ENCODE peak calls at places on chromosomes 13 and 19, in four cellular contexts. F is psoas muscle, X is breast epithelium, H is fibroblast of lung. A is an unnamed sample.

GRCh38 chr19:37251308-37252229 is 33.6 kb downstream of the ZNF383 start:
- DNase-seq in F (peak; percentile 80), H (peak; percentile 100), X (peak; percentile 89), A (peak; percentile 89)

GRCh38 chr19:7787141-7787540 is 24.1 kb downstream of the CLEC4M start:
- DNase-seq in F (no peak), H (no peak), X (no peak), A (no peak)

GRCh38 chr19:54329476-54330165 is 9.3 kb downstream of the LILRA4 start:
- DNase-seq in H (no peak), F (no peak), X (no peak), A (no peak)

GRCh38 chr19:42121036-42121621 is 11.1 kb downstream of the POU2F2 start:
- DNase-seq in F (peak; percentile 39), X (no peak), H (no peak), A (no peak)

GRCh38 chr13:112101360-112101930 is 34.5 kb downstream of the SOX1 start:
- DNase-seq in F (no peak), X (no peak), H (no peak), A (no peak)

GRCh38 chr13:96632536-96633320 is 361.5 kb downstream of the OXGR1 start:
- DNase-seq in F (no peak), X (no peak), H (no peak), A (no peak)

GRCh38 chr13:62846302-62846701 is 1430.7 kb upstream of the PCDH20 start:
- DNase-seq in X (no peak), F (no peak), H (peak; percentile 6), A (no peak)

GRCh38 chr13:34361528-34361927 is 543.6 kb downstream of the RFC3 start:
- DNase-seq in F (no peak), X (no peak), H (peak; percentile 13), A (no peak)

GRCh38 chr19:49614096-49614857 is 23.3 kb downstream of the PRR12 start:
- DNase-seq in H (peak; percentile 88), F (no peak), X (no peak), A (no peak)

GRCh38 chr13:108302279-108302678 is 32.8 kb downstream of the TNFSF13B start:
- DNase-seq in F (no peak), H (peak; percentile 41), X (no peak), A (no peak)

GRCh38 chr13:94431987-94432386 is 47.5 kb downstream of the DCT start:
- DNase-seq in H (no peak), X (no peak), F (no peak), A (no peak)

GRCh38 chr13:84570831-84571230 is 688.6 kb upstream of the SLITRK1 start:
- DNase-seq in X (no peak), H (peak; percentile 36), F (no peak), A (no peak)

GRCh38 chr19:5178841-5179625 is 161.6 kb downstream of the PTPRS start:
- DNase-seq in F (no peak), H (no peak), X (no peak), A (no peak)

DNA sequence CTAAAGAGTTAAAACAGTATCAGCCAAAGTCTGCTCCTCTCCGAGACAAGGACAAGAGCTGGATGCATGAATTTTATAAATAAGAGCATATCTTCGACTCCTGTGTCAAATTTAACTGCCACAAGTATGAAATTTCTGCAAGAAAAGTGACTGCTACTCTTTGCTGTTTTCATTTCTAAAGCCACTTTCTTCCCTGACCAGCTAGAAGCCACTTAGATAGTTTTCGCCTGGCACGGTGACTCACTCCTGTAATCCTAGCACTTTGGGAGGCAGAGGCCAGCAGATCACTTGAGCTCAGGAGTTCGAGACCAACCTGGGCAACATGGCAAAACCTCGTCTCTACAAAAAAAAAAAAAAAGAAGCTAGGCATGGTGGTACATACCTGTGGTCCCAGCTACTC is 61.3 kb downstream of the ENOX1 start:
- DNase-seq in H (no peak), F (no peak), X (no peak), A (no peak)
- H3K4me3 ChIP-seq in H (no peak overlapping the region), F (no peak overlapping the region), X (no peak overlapping the region), A (no peak overlapping the region)

GRCh38 chr13:109776575-109776974 is 9.8 kb downstream of the IRS2 start:
- DNase-seq in X (no peak), F (no peak), H (peak; percentile 50), A (no peak)

GRCh38 chr13:109771926-109772325 is 14.5 kb downstream of the IRS2 start:
- DNase-seq in F (no peak), H (no peak), X (no peak), A (no peak)

GRCh38 chr13:109773786-109774185 is 12.6 kb downstream of the IRS2 start:
- DNase-seq in X (no peak), F (no peak), H (no peak), A (no peak)

GRCh38 chr13:109770436-109770835 is 15.9 kb downstream of the IRS2 start:
- DNase-seq in H (no peak), F (no peak), X (no peak), A (no peak)

GRCh38 chr13:109773276-109773675 is 13.1 kb downstream of the IRS2 start:
- DNase-seq in H (peak; percentile 51), F (no peak), X (no peak), A (no peak)
- H3K4me3 ChIP-seq in H (no peak overlapping the region), F (no peak overlapping the region), X (no peak overlapping the region), A (no peak overlapping the region)

DNA sequence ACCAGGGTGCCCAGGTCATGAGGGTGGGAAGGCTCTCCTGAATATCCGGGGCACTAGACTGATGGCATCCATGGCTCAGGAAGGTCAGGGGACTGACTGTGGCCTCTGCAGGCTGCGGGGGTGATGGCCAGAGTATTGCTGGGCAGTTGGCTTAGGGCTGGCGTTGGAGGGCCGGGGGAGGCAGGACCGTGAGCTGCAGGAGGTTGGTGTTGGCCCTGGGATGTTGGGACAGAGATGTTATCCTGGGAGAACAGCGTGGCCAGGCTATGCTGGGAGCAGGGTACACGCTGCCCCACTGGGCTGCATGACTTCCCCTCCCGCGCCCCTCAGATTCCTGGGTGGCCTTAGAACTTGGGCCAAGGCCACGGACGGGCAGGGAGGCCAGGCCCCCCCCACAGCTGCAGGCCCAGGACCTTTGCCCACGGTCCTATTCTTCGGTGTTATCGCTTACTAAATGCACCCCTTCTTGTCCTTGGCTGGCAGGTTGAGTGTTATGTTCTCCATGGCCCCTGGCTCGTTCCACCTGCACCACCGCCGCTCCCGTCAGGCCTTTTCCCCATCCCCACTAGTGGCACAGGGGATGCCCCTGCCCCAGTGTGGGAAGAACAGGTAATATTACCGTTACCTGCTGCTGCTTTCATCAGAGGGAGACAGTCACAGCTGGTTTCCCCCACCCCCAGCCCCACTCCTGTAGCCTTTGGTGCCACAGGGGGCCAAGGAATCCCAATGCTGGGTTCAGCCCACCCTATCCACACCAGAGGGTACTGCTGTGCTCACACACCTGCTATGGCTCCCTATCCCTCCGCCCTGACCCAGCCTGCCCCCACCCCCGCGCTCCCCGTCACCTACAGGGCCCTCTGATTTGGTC is 3.2 kb upstream of the ISYNA1 start:
- DNase-seq in F (no peak), H (no peak), X (no peak), A (no peak)
- H3K4me3 ChIP-seq in F (no peak overlapping the region), H (no peak overlapping the region), X (no peak overlapping the region), A (no peak overlapping the region)

DNA sequence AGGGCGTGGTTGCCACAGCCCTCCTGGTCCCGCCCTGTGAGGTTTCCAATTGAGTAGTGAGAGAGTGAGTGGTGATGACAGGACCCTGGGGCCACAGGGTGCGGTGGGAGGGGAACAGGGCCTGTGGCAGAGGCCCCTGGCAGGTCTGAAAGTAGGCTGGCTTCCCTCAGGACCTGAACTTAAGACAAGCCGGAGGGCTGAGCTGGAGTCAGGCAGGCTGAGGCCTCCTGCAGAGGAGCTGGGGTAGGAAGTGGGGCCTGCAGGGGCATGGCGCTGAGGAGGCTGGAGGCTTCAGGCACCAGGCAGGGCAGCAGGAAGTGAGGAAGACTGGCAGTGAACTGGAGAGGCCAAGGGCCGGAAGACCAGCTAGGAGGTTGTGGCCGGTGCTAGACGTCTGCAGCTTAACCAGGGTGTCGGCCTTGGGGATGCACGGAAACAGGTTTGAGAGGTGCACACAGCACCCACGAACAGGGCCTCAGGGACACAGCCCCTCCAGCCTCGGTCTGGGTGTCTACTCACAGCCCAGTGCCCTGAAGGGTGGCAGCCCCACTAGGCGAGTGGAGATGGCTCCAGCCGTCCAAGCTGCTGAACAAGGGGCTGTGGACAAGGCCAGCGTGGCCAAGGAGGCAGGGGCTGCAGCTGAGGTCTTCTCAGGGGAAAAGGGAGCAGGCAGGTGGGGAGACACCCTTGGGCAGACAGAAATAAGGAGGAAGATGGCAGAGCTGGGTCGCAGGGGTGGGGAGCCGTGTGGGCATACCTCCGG is 17.8 kb downstream of the POP4 start:
- DNase-seq in X (no peak), F (no peak), H (no peak), A (no peak)
- H3K4me3 ChIP-seq in X (no peak overlapping the region), F (no peak overlapping the region), H (no peak overlapping the region), A (no peak overlapping the region)

GRCh38 chr19:58546131-58546530 is 2.3 kb downstream of the TRIM28 start:
- DNase-seq in F (no peak), X (no peak), H (no peak), A (no peak)
- H3K4me3 ChIP-seq in F (peak overlapping the region; percentile 95), X (peak overlapping the region; percentile 87), H (peak overlapping the region; percentile 96), A (peak overlapping the region; percentile 80)

GRCh38 chr19:33311326-33311682 is 9.0 kb upstream of the CEBPA start:
- DNase-seq in H (no peak), X (no peak), F (peak; percentile 59), A (no peak)

GRCh38 chr19:33320636-33321035 is 18.3 kb upstream of the CEBPA start:
- DNase-seq in F (no peak), X (no peak), H (no peak), A (no peak)

GRCh38 chr19:33317522-33317921 is 15.2 kb upstream of the CEBPA start:
- DNase-seq in H (no peak), F (no peak), X (no peak), A (no peak)

GRCh38 chr19:33312065-33312464 is 9.7 kb upstream of the CEBPA start:
- DNase-seq in X (no peak), F (no peak), H (no peak), A (no peak)

DNA sequence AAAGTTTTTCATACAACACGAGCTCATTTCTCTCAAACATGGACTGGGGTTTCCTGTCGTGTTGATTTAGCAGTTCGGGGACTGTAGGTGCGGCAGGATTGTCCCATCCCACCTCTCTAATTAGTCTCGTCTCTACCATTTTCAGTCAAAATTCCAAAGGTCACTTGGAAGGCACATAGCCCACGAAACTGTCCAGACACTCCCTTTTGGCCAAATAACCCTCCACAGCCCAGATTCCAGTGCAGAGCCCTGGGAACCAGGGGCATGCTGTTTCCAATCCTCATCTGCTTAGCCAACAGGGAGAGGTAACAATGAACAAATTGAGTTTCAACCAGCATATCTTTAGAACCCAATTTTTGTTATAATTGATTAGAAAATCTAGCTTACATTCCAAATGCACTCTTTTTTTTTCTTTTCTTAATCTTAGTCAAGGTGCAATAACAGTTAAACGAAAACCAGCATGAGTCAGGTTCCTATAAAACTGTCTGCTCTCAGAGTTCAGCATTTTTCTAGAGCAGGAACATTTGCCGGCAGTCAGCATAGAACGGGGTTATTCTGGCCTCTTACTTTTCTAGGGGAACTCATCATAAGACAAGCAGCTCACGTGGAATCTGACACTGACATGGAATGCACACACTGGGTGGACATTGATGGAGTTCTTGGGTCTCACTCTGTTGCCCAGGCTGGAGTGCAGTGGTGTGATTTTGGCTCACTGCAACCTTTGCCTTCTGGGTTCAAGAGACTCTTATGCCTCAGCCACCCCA is 14.4 kb upstream of the CEBPA start:
- DNase-seq in X (no peak), H (no peak), F (no peak), A (no peak)
- H3K4me3 ChIP-seq in X (no peak overlapping the region), H (no peak overlapping the region), F (no peak overlapping the region), A (no peak overlapping the region)

GRCh38 chr13:46519177-46519576 is 33.8 kb upstream of the LRCH1 start:
- DNase-seq in F (no peak), X (no peak), H (no peak), A (no peak)
- H3K4me3 ChIP-seq in F (no peak overlapping the region), X (no peak overlapping the region), H (no peak overlapping the region), A (no peak overlapping the region)

A was measured in tibial artery.